ENCODE peak calls at places on chromosomes 4 and X, in seven cellular contexts. One of them, this sample, is unnamed.

GRCh38 chr4:158314756-158315487 is 104.6 kb downstream of the TMEM144 start:
- DNase-seq in HCT116: no peak
- DNase-seq in neural progenitor cell: no peak
- DNase-seq in PC-3: peak
- DNase-seq in OCI-LY7: no peak
- DNase-seq in MM.1S: no peak
- DNase-seq in GM23248: peak
- DNase-seq in this sample: no peak

GRCh38 chrX:47278684-47279083 is 45.9 kb downstream of the USP11 start:
- DNase-seq in HCT116: no peak
- DNase-seq in neural progenitor cell: no peak
- DNase-seq in PC-3: peak
- DNase-seq in OCI-LY7: no peak
- DNase-seq in MM.1S: no peak
- DNase-seq in GM23248: peak
- DNase-seq in this sample: no peak

GRCh38 chr4:138868562-138868961 is 147.0 kb upstream of the NOCT start:
- DNase-seq in HCT116: no peak
- DNase-seq in neural progenitor cell: no peak
- DNase-seq in PC-3: no peak
- DNase-seq in OCI-LY7: no peak
- DNase-seq in MM.1S: no peak
- DNase-seq in GM23248: peak
- DNase-seq in this sample: no peak

GRCh38 chr4:98663226-98664006 is 5.0 kb upstream of the TSPAN5 start:
- DNase-seq in HCT116: no peak
- DNase-seq in neural progenitor cell: no peak
- DNase-seq in PC-3: peak
- DNase-seq in OCI-LY7: no peak
- DNase-seq in MM.1S: peak
- DNase-seq in GM23248: no peak
- DNase-seq in this sample: no peak

GRCh38 chr4:65028592-65028991 is 619.3 kb upstream of the TECRL start:
- DNase-seq in HCT116: no peak
- DNase-seq in neural progenitor cell: no peak
- DNase-seq in PC-3: no peak
- DNase-seq in OCI-LY7: no peak
- DNase-seq in MM.1S: no peak
- DNase-seq in GM23248: no peak
- DNase-seq in this sample: no peak

GRCh38 chr4:73721419-73721818 is 18.9 kb upstream of the CXCL8 start:
- DNase-seq in HCT116: no peak
- DNase-seq in neural progenitor cell: no peak
- DNase-seq in PC-3: peak
- DNase-seq in OCI-LY7: no peak
- DNase-seq in MM.1S: no peak
- DNase-seq in GM23248: peak
- DNase-seq in this sample: no peak

GRCh38 chr4:893276-893994 is 38.7 kb downstream of the GAK start:
- DNase-seq in HCT116: no peak
- DNase-seq in neural progenitor cell: no peak
- DNase-seq in PC-3: no peak
- DNase-seq in OCI-LY7: no peak
- DNase-seq in MM.1S: no peak
- DNase-seq in GM23248: no peak
- DNase-seq in this sample: no peak

GRCh38 chr4:129328176-129328575 is 232.2 kb downstream of the C4orf33 start:
- DNase-seq in HCT116: no peak
- DNase-seq in neural progenitor cell: no peak
- DNase-seq in PC-3: peak
- DNase-seq in OCI-LY7: no peak
- DNase-seq in MM.1S: no peak
- DNase-seq in GM23248: no peak
- DNase-seq in this sample: no peak

GRCh38 chr4:121358473-121358872 is 22.3 kb downstream of the QRFPR start:
- DNase-seq in HCT116: peak
- DNase-seq in neural progenitor cell: no peak
- DNase-seq in PC-3: peak
- DNase-seq in OCI-LY7: no peak
- DNase-seq in MM.1S: no peak
- DNase-seq in GM23248: peak
- DNase-seq in this sample: no peak

GRCh38 chr4:161320377-161320776 is 843.4 kb downstream of the FSTL5 start:
- DNase-seq in HCT116: peak
- DNase-seq in neural progenitor cell: peak
- DNase-seq in PC-3: peak
- DNase-seq in OCI-LY7: peak
- DNase-seq in MM.1S: peak
- DNase-seq in GM23248: peak
- DNase-seq in this sample: peak

GRCh38 chr4:48141048-48141447 is 7.0 kb upstream of the TXK start:
- DNase-seq in HCT116: no peak
- DNase-seq in neural progenitor cell: peak
- DNase-seq in PC-3: peak
- DNase-seq in OCI-LY7: peak
- DNase-seq in MM.1S: peak
- DNase-seq in GM23248: peak
- DNase-seq in this sample: peak

GRCh38 chrX:23901065-23901464 is 6.7 kb downstream of the APOO start:
- DNase-seq in HCT116: peak
- DNase-seq in neural progenitor cell: no peak
- DNase-seq in PC-3: peak
- DNase-seq in OCI-LY7: no peak
- DNase-seq in MM.1S: no peak
- DNase-seq in GM23248: peak
- DNase-seq in this sample: no peak

GRCh38 chr4:165327211-165328100 is at the start of gene MSMO1:
- DNase-seq in HCT116: peak
- DNase-seq in neural progenitor cell: peak
- DNase-seq in PC-3: peak
- DNase-seq in OCI-LY7: peak
- DNase-seq in MM.1S: peak
- DNase-seq in GM23248: peak
- DNase-seq in this sample: peak

GRCh38 chr4:67886281-67886680 is 2.5 kb upstream of the TMPRSS11D start:
- DNase-seq in HCT116: no peak
- DNase-seq in neural progenitor cell: no peak
- DNase-seq in PC-3: peak
- DNase-seq in OCI-LY7: no peak
- DNase-seq in MM.1S: no peak
- DNase-seq in GM23248: peak
- DNase-seq in this sample: no peak

GRCh38 chr4:98345838-98346237 is 84.7 kb downstream of the RAP1GDS1 start:
- DNase-seq in HCT116: no peak
- DNase-seq in neural progenitor cell: no peak
- DNase-seq in PC-3: no peak
- DNase-seq in OCI-LY7: no peak
- DNase-seq in MM.1S: no peak
- DNase-seq in GM23248: no peak
- DNase-seq in this sample: peak

GRCh38 chrX:103688949-103689348 is 2.5 kb upstream of the MORF4L2 start:
- DNase-seq in HCT116: no peak
- DNase-seq in neural progenitor cell: peak
- DNase-seq in PC-3: peak
- DNase-seq in OCI-LY7: peak
- DNase-seq in MM.1S: peak
- DNase-seq in GM23248: peak
- DNase-seq in this sample: peak

GRCh38 chrX:116317409-116317808 is 119.0 kb upstream of the SLC6A14 start:
- DNase-seq in HCT116: no peak
- DNase-seq in neural progenitor cell: peak
- DNase-seq in PC-3: no peak
- DNase-seq in OCI-LY7: no peak
- DNase-seq in MM.1S: no peak
- DNase-seq in GM23248: peak
- DNase-seq in this sample: peak

GRCh38 chrX:45517090-45517973 is 316.7 kb upstream of the DIPK2B start:
- DNase-seq in HCT116: peak
- DNase-seq in neural progenitor cell: no peak
- DNase-seq in PC-3: peak
- DNase-seq in OCI-LY7: no peak
- DNase-seq in MM.1S: no peak
- DNase-seq in GM23248: peak
- DNase-seq in this sample: peak

GRCh38 chr4:182806259-182807252 is 110.6 kb downstream of the DCTD start:
- DNase-seq in HCT116: peak
- DNase-seq in neural progenitor cell: peak
- DNase-seq in PC-3: peak
- DNase-seq in OCI-LY7: peak
- DNase-seq in MM.1S: peak
- DNase-seq in GM23248: peak
- DNase-seq in this sample: peak

GRCh38 chr4:172631832-172632231 is 536.8 kb upstream of the GALNT7 start:
- DNase-seq in HCT116: no peak
- DNase-seq in neural progenitor cell: no peak
- DNase-seq in PC-3: no peak
- DNase-seq in OCI-LY7: no peak
- DNase-seq in MM.1S: no peak
- DNase-seq in GM23248: no peak
- DNase-seq in this sample: no peak

GRCh38 chrX:18887177-18887820 is 96.6 kb downstream of the PHKA2 start:
- DNase-seq in HCT116: no peak
- DNase-seq in neural progenitor cell: no peak
- DNase-seq in PC-3: no peak
- DNase-seq in OCI-LY7: no peak
- DNase-seq in MM.1S: no peak
- DNase-seq in GM23248: peak
- DNase-seq in this sample: peak

GRCh38 chrX:39011454-39012204 is 210.4 kb downstream of the MID1IP1 start:
- DNase-seq in HCT116: no peak
- DNase-seq in neural progenitor cell: no peak
- DNase-seq in PC-3: peak
- DNase-seq in OCI-LY7: no peak
- DNase-seq in MM.1S: no peak
- DNase-seq in GM23248: peak
- DNase-seq in this sample: no peak

GRCh38 chr4:677431-678293 is 3.3 kb downstream of the MYL5 start:
- DNase-seq in HCT116: peak
- DNase-seq in neural progenitor cell: no peak
- DNase-seq in PC-3: peak
- DNase-seq in OCI-LY7: peak
- DNase-seq in MM.1S: no peak
- DNase-seq in GM23248: peak
- DNase-seq in this sample: no peak

GRCh38 chr4:56129431-56129861 is 180.7 kb downstream of the CEP135 start:
- DNase-seq in HCT116: peak
- DNase-seq in neural progenitor cell: peak
- DNase-seq in PC-3: peak
- DNase-seq in OCI-LY7: peak
- DNase-seq in MM.1S: peak
- DNase-seq in GM23248: no peak
- DNase-seq in this sample: peak

DNA sequence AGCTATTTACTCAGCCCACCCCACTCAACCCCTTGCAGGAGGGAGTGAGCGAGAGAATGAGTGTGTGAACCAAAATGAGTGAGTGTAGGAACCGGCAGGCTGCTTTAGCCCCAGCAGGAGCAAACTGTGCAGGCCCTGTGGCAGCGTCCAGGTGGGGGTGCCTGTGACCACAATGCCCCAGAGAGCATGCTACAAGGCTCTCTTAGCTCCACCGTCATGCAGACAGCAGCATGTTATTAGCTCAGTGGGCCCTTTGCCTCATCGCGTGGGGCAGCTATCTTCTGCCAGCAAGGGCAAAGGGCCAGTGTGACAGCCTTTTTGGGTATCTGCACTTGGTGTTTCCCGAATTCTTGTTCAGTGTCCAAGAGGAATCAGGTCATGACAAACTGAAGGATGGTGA is 271.3 kb downstream of the GPM6A start:
- DNase-seq in HCT116: no peak
- DNase-seq in neural progenitor cell: no peak
- DNase-seq in PC-3: no peak
- DNase-seq in OCI-LY7: no peak
- DNase-seq in MM.1S: no peak
- DNase-seq in GM23248: no peak
- DNase-seq in this sample: no peak
- H3K27ac ChIP-seq in HCT116: no peak
- H3K27ac ChIP-seq in neural progenitor cell: no peak
- H3K27ac ChIP-seq in PC-3: no peak
- H3K27ac ChIP-seq in OCI-LY7: no peak
- H3K27ac ChIP-seq in MM.1S: no peak
- H3K27ac ChIP-seq in GM23248: no peak
- H3K27ac ChIP-seq in this sample: no peak

GRCh38 chr4:112732142-112732541 is 95.2 kb downstream of the LARP7 start:
- DNase-seq in HCT116: no peak
- DNase-seq in neural progenitor cell: no peak
- DNase-seq in PC-3: no peak
- DNase-seq in OCI-LY7: no peak
- DNase-seq in MM.1S: no peak
- DNase-seq in GM23248: no peak
- DNase-seq in this sample: no peak
- TF ChIP-seq EZH2phosphoT487 in HCT116: no peak
- TF ChIP-seq EZH2phosphoT487 in neural progenitor cell: no peak
- TF ChIP-seq EZH2phosphoT487 in PC-3: no peak
- TF ChIP-seq EZH2phosphoT487 in OCI-LY7: no peak
- TF ChIP-seq EZH2phosphoT487 in MM.1S: no peak
- TF ChIP-seq EZH2phosphoT487 in GM23248: no peak
- TF ChIP-seq EZH2phosphoT487 in this sample: no peak

DNA sequence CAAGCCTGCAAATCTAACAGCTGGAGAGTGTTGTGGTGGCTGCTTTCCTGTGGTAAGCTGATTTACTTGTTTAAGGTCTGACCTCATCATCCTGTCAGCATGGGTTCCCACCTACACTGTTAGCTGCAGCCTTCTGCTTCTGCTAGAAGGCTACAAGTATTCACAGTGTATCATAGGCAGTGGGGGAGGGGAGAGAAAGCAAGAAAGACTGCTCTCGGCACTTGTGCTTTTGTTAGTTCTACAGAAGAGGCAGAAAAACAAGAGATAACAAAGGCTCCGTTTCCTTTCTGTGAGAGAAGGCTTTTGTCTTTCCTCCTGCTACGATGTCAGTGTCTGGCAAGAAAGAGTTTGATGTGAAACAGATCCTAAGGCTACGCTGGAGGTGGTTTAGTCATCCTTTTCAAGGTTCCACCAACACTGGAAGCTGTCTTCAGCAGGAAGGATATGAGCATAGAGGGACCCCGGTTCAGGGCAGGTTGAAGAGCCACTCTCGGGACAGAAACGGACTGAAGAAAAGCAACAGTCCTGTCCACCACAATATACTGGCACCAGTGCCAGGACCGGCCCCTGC is at the start of gene KLHL4:
- DNase-seq in HCT116: no peak
- DNase-seq in neural progenitor cell: peak
- DNase-seq in PC-3: peak
- DNase-seq in OCI-LY7: no peak
- DNase-seq in MM.1S: peak
- DNase-seq in GM23248: peak
- DNase-seq in this sample: peak
- H3K4me2 ChIP-seq in HCT116: no peak
- H3K4me2 ChIP-seq in neural progenitor cell: peak
- H3K4me2 ChIP-seq in PC-3: peak
- H3K4me2 ChIP-seq in OCI-LY7: no peak
- H3K4me2 ChIP-seq in MM.1S: peak
- H3K4me2 ChIP-seq in GM23248: no peak
- H3K4me2 ChIP-seq in this sample: peak

GRCh38 chrX:80747832-80748231 is 61.8 kb downstream of the BRWD3 start:
- DNase-seq in HCT116: no peak
- DNase-seq in neural progenitor cell: no peak
- DNase-seq in PC-3: no peak
- DNase-seq in OCI-LY7: no peak
- DNase-seq in MM.1S: no peak
- DNase-seq in GM23248: peak
- DNase-seq in this sample: no peak
- H3K27ac ChIP-seq in HCT116: no peak
- H3K27ac ChIP-seq in neural progenitor cell: no peak
- H3K27ac ChIP-seq in PC-3: no peak
- H3K27ac ChIP-seq in OCI-LY7: no peak
- H3K27ac ChIP-seq in MM.1S: no peak
- H3K27ac ChIP-seq in GM23248: no peak
- H3K27ac ChIP-seq in this sample: no peak

This sample was measured in GM23338.